ENCODE peak calls at places on chromosomes 16 and 17, in six cellular contexts. D, V, P, Q, K and S are unnamed samples.

GRCh38 chr17:16100737-16101400 is 101.2 kb downstream of the TTC19 start:
- DNase-seq in D (no peak), V (peak; percentile 28), P (no peak), Q (no peak), K (peak; percentile 29), S (no peak)

GRCh38 chr17:35082073-35082657 is 18.7 kb upstream of the RFFL start:
- DNase-seq in D (no peak), V (no peak), P (no peak), Q (no peak), K (no peak), S (peak; percentile 25)

GRCh38 chr16:87995644-87996043 is 44.4 kb downstream of the BANP start:
- DNase-seq in D (no peak), V (no peak), P (no peak), Q (no peak), K (no peak), S (no peak)

GRCh38 chr16:8355714-8356113 is 234.6 kb downstream of the TMEM114 start:
- DNase-seq in D (no peak), V (peak; percentile 4), P (no peak), Q (no peak), K (no peak), S (no peak)

GRCh38 chr16:20441221-20441620 is 10.1 kb upstream of the ACSM2A start:
- DNase-seq in D (no peak), V (no peak), P (no peak), Q (no peak), K (no peak), S (no peak)

GRCh38 chr16:71927383-71927782 is 32.1 kb downstream of the IST1 start:
- DNase-seq in D (no peak), V (no peak), P (peak; percentile 45), Q (peak; percentile 73), K (peak; percentile 44), S (no peak)

GRCh38 chr16:55277536-55277935 is 46.5 kb upstream of the IRX6 start:
- DNase-seq in D (no peak), V (no peak), P (no peak), Q (no peak), K (no peak), S (no peak)

GRCh38 chr17:48617515-48618365 is 2.6 kb upstream of the HOXB8 start:
- DNase-seq in D (peak; percentile 56), V (no peak), P (no peak), Q (no peak), K (no peak), S (no peak)

GRCh38 chr16:11100239-11100750 is 155.7 kb downstream of the SOCS1 start:
- DNase-seq in D (no peak), V (peak; percentile 88), P (peak; percentile 62), Q (peak; percentile 70), K (peak; percentile 63), S (no peak)

GRCh38 chr16:2090819-2091721 is 43.3 kb downstream of the TSC2 start:
- DNase-seq in D (peak; percentile 94), V (no peak), P (peak; percentile 52), Q (peak; percentile 43), K (peak; percentile 94), S (no peak)

GRCh38 chr17:31216053-31216751 is 80.8 kb downstream of the OMG start:
- DNase-seq in D (no peak), V (peak; percentile 70), P (no peak), Q (no peak), K (no peak), S (no peak)

GRCh38 chr17:40301315-40301714 is 7.7 kb upstream of the RARA start:
- DNase-seq in D (no peak), V (peak; percentile 45), P (no peak), Q (no peak), K (peak; percentile 64), S (no peak)

GRCh38 chr17:40482722-40483121 is 18.7 kb downstream of the TNS4 start:
- DNase-seq in D (no peak), V (no peak), P (no peak), Q (no peak), K (no peak), S (no peak)

GRCh38 chr17:9199474-9200196 is 178.3 kb downstream of the NTN1 start:
- DNase-seq in D (no peak), V (no peak), P (peak; percentile 26), Q (peak; percentile 47), K (no peak), S (no peak)

GRCh38 chr17:66347661-66348604 is 45.5 kb downstream of the PRKCA start:
- DNase-seq in D (no peak), V (no peak), P (no peak), Q (no peak), K (no peak), S (no peak)

GRCh38 chr17:66343531-66344078 is 41.2 kb downstream of the PRKCA start:
- DNase-seq in D (peak; percentile 40), V (peak; percentile 59), P (no peak), Q (no peak), K (no peak), S (no peak)

GRCh38 chr17:66348605-66349165 is 46.3 kb downstream of the PRKCA start:
- DNase-seq in D (peak; percentile 63), V (peak; percentile 66), P (no peak), Q (peak; percentile 35), K (peak; percentile 39), S (no peak)

GRCh38 chr17:66344473-66344872 is 42.1 kb downstream of the PRKCA start:
- DNase-seq in D (no peak), V (no peak), P (no peak), Q (no peak), K (no peak), S (no peak)

GRCh38 chr17:66345264-66345663 is 42.9 kb downstream of the PRKCA start:
- DNase-seq in D (no peak), V (no peak), P (no peak), Q (no peak), K (no peak), S (no peak)
- TF ChIP-seq CTCF in D (no peak), V (no peak), P (no peak), Q (no peak), K (no peak), S (no peak)

GRCh38 chr16:70652322-70652721 is 6.0 kb downstream of the IL34 start:
- DNase-seq in D (no peak), V (no peak), P (no peak), Q (no peak), K (no peak), S (no peak)

GRCh38 chr16:70653406-70653805 is 7.0 kb downstream of the IL34 start:
- DNase-seq in D (no peak), V (no peak), P (no peak), Q (no peak), K (no peak), S (no peak)

GRCh38 chr16:70651524-70651923 is 5.2 kb downstream of the IL34 start:
- DNase-seq in D (no peak), V (no peak), P (no peak), Q (no peak), K (no peak), S (no peak)

GRCh38 chr16:70656065-70656711 is 9.8 kb downstream of the IL34 start:
- DNase-seq in D (no peak), V (no peak), P (no peak), Q (no peak), K (no peak), S (no peak)

DNA sequence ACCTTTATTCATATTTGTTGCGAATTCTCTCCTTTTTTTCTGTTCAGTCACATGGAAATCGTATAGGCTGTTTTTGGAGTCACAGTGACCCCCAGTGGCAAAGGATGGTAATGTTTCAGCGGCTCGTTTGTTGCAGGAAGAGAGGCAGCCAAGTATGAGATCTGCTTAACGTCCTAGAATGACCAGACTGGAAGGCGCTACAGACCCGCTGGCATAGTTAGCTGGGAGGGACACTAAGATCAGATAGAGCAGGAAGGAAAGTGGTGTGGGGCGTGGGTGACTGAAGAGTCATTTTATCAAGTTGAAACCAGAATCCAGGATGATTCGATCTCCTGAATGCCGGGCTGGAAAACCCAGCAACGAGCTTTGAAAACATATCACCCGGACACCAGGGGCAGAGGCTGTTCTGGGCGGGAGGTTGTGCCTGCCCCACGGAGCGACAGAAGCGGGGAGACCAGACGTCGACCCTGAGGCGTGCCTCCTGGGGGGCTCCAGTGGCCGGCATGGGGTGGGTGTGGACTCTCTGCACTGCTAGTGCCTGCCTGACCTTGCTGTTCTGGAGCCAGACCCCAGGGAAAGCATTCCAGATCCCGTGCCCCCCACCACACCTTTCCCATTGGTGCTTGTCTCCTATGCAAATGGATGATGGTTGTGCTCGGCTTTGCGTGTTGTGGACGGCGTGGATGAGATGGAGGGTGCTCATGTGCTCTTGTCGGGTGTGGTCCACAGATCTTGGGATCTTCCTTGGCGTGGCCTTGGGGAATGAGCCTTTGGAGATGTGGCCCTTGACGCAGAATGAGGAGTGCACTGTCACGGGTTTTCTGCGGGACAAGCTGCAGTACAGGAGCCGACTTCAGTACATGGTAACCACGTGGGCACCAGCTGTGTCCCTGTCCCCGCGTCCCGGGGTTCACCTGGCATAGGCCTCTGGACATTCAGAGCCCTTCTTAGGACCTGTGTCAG is 7.7 kb downstream of the IL34 start:
- DNase-seq in D (peak; percentile 81), V (peak; percentile 86), P (peak; percentile 79), Q (peak; percentile 82), K (peak; percentile 77), S (no peak)
- TF ChIP-seq CTCF in D (peak; percentile 90), V (peak; percentile 92), P (peak; percentile 94), Q (peak; percentile 89), K (no peak), S (peak; percentile 95)

DNA sequence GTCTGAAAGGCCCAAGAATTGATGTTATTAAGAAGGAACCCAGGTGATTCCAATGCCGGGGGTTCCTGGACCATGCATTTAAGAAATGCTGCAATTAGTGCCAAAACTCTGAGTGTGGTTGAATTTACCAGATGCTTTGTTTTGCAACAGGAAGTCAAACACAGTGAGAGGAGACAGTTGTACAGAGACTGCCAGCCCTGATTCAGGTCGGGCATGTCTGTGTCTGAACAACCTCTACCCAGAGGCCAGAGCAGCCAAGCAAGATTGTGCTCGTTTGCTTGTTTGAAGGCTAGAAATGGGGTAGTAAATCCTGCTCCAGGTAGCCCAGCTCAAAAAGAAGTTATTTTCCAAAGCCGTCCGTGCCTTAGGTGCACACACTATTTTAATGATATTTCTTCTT is 412.4 kb upstream of the ERCC4 start:
- DNase-seq in D (no peak), V (peak; percentile 9), P (no peak), Q (no peak), K (no peak), S (no peak)
- TF ChIP-seq CTCF in D (no peak), V (no peak), P (no peak), Q (no peak), K (no peak), S (no peak)

DNA sequence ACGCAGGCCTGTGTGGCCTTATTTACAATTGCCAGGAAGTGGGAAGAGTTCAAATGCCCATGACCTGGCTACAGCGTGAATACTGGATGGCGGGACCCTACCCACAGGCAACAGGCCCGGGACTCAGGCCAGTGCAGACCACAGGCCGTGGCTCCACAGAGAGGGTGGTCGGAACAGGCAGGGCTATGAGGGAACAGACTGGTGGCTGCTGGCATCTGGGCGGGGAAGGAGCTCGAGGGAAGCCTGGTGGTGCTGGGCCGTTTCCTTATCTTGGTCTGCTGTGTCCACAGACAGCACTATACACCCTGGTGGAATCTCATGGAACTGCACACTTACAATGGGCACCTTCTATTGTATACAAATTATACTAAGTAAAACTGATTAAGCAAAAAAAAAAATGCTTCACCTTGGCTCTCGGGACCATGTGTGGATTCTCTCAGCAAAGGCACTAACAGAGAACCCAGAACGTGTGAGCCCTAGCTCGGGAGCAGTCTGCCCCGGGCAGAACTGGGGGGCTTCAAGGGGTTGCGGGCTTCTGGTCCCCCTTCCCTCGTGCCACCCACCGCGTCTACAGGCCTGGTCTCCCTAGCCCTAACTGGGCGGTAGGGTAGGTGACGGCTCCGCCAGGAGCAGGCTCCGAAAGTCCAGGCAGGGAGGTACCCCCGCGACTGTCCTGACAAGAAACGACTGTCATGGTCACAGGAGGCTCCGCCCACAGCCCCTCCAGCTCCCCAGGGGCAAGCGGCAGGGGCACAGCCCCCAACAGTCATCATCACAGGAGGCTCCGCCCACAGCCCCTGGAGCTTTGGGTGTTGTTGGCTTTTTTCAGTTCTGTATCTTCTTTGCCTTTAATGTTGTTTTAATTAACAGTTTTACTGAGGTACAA is 21.8 kb downstream of the CEP131 start:
- DNase-seq in D (peak; percentile 79), V (peak; percentile 79), P (no peak), Q (peak; percentile 66), K (peak; percentile 79), S (no peak)
- TF ChIP-seq CTCF in D (peak; percentile 75), V (peak; percentile 61), P (peak; percentile 75), Q (peak; percentile 68), K (no peak), S (peak; percentile 59)